ENCODE peak calls at places on chromosome 21, in seven cellular contexts. E is SHP77; I is activated naive CD4-positive, alpha-beta T cell treated with Interleukin-2 at 50 U/mL for 16 hours; A is mucosa of gallbladder; D is stromal cell of bone marrow; P is A172; L is tibial artery. Z is an unnamed sample.

GRCh38 chr21:19523066-19523465 is 1119.5 kb upstream of the TMPRSS15 start:
- DNase-seq in P (no peak), D (no peak), I (no peak), L (no peak), A (no peak), E (no peak), Z (no peak)

GRCh38 chr21:38293113-38293512 is 36.3 kb downstream of the KCNJ15 start:
- DNase-seq in P (no peak), D (no peak), L (no peak), A (peak), I (no peak), E (no peak), Z (no peak)

GRCh38 chr21:34889537-34890257 is 159.4 kb downstream of the RUNX1 start:
- DNase-seq in A (peak), I (peak), P (peak), D (peak), L (peak), E (peak), Z (peak)

GRCh38 chr21:43868461-43868860 is 3.4 kb downstream of the AGPAT3 start:
- DNase-seq in D (no peak), E (no peak), I (no peak), L (no peak), P (no peak), A (peak), Z (no peak)

GRCh38 chr21:25582888-25583287 is 24.4 kb downstream of the MRPL39 start:
- DNase-seq in E (peak), A (no peak), D (no peak), I (no peak), P (no peak), L (no peak), Z (no peak)

GRCh38 chr21:37358392-37358791 is 8.2 kb upstream of the DYRK1A start:
- DNase-seq in L (no peak), I (no peak), D (no peak), A (no peak), E (peak), P (no peak), Z (no peak)

GRCh38 chr21:44892536-44893277 is 19.2 kb upstream of the PTTG1IP start:
- DNase-seq in I (peak), A (no peak), P (peak), L (no peak), D (no peak), E (peak), Z (peak)

GRCh38 chr21:39381009-39381408 is 32.1 kb upstream of the HMGN1 start:
- DNase-seq in A (no peak), D (no peak), L (no peak), I (no peak), E (no peak), P (peak), Z (no peak)

GRCh38 chr21:44391345-44392091 is 38.1 kb downstream of the TRPM2 start:
- DNase-seq in L (peak), A (peak), P (no peak), E (no peak), I (no peak), D (no peak), Z (peak)

GRCh38 chr21:33434770-33435360 is 31.7 kb downstream of the IFNGR2 start:
- DNase-seq in I (peak), D (peak), E (no peak), L (no peak), P (peak), A (no peak), Z (no peak)

GRCh38 chr21:22796147-22796546 is 1797.9 kb downstream of the NCAM2 start:
- DNase-seq in E (no peak), A (no peak), D (no peak), L (no peak), P (no peak), I (no peak), Z (peak)

GRCh38 chr21:45130324-45130774 is 56.0 kb downstream of the ADARB1 start:
- DNase-seq in A (no peak), L (peak), D (peak), E (no peak), P (peak), I (no peak), Z (no peak)

GRCh38 chr21:38297193-38297592 is 40.4 kb downstream of the KCNJ15 start:
- DNase-seq in E (no peak), A (no peak), I (no peak), P (peak), D (peak), L (no peak), Z (no peak)

GRCh38 chr21:42056468-42056867 is 14.6 kb upstream of the UMODL1 start:
- DNase-seq in L (no peak), P (no peak), A (no peak), D (no peak), E (peak), I (no peak), Z (no peak)

GRCh38 chr21:34511787-34512451 is at the start of gene KCNE1:
- DNase-seq in P (no peak), I (no peak), L (peak), D (no peak), A (no peak), E (no peak), Z (no peak)

GRCh38 chr21:45443595-45444181 is 38.7 kb downstream of the COL18A1 start:
- DNase-seq in D (no peak), P (no peak), L (no peak), E (peak), I (no peak), A (no peak), Z (peak)

GRCh38 chr21:21163904-21164303 is 165.7 kb downstream of the NCAM2 start:
- DNase-seq in D (peak), I (peak), E (peak), P (peak), A (peak), L (no peak), Z (peak)

GRCh38 chr21:45243603-45244002 is 44.1 kb downstream of the POFUT2 start:
- DNase-seq in L (no peak), A (no peak), I (no peak), E (no peak), P (no peak), D (no peak), Z (no peak)

GRCh38 chr21:26833011-26833410 is 12.2 kb downstream of the ADAMTS1 start:
- DNase-seq in D (no peak), L (no peak), P (no peak), E (no peak), I (no peak), A (no peak), Z (no peak)

GRCh38 chr21:44905725-44906084 is 15.0 kb downstream of the ITGB2 start:
- DNase-seq in I (no peak), D (no peak), A (no peak), P (no peak), L (no peak), E (no peak), Z (no peak)

GRCh38 chr21:22536511-22536910 is 1538.3 kb downstream of the NCAM2 start:
- DNase-seq in P (peak), D (no peak), I (no peak), L (no peak), A (no peak), E (no peak), Z (no peak)

GRCh38 chr21:26461500-26461899 is 111.6 kb downstream of the CYYR1 start:
- DNase-seq in D (no peak), L (no peak), I (no peak), P (peak), A (no peak), E (no peak), Z (no peak)

GRCh38 chr21:14975136-14975905 is 89.5 kb downstream of the NRIP1 start:
- DNase-seq in L (no peak), P (no peak), I (no peak), E (no peak), A (no peak), D (no peak), Z (no peak)

GRCh38 chr21:45306832-45307571 is 19.3 kb upstream of the POFUT2 start:
- DNase-seq in I (no peak), P (no peak), D (peak), A (peak), E (peak), L (peak), Z (peak)

GRCh38 chr21:36388835-36389234 is 3.6 kb downstream of the CHAF1B start:
- DNase-seq in L (no peak), E (no peak), A (no peak), I (no peak), D (no peak), P (peak), Z (no peak)

GRCh38 chr21:45266518-45267389 is 20.9 kb downstream of the POFUT2 start:
- DNase-seq in D (no peak), L (peak), A (no peak), P (no peak), I (peak), E (no peak), Z (no peak)

GRCh38 chr21:42574234-42575027 is 60.8 kb downstream of the SLC37A1 start:
- DNase-seq in E (no peak), D (no peak), P (no peak), I (no peak), L (peak), A (no peak), Z (peak)

GRCh38 chr21:43318841-43319781 is 107.8 kb downstream of the SIK1 start:
- DNase-seq in P (peak), A (no peak), I (no peak), L (no peak), E (peak), D (peak), Z (no peak)

GRCh38 chr21:46157987-46158451 is 2.6 kb upstream of the FTCD start:
- DNase-seq in A (no peak), L (peak), E (no peak), D (no peak), I (no peak), P (no peak), Z (peak)

GRCh38 chr21:42837421-42838211 is 41.7 kb downstream of the WDR4 start:
- DNase-seq in E (no peak), I (no peak), L (no peak), P (no peak), D (no peak), A (no peak), Z (peak)

GRCh38 chr21:44815852-44816628 is 1.8 kb downstream of the SUMO3 start:
- DNase-seq in D (no peak), L (no peak), A (no peak), P (no peak), I (no peak), E (no peak), Z (no peak)

GRCh38 chr21:43286196-43286595 is 117.4 kb downstream of the CRYAA start:
- DNase-seq in L (no peak), D (no peak), P (no peak), E (no peak), A (no peak), I (no peak), Z (no peak)

GRCh38 chr21:36087362-36088138 is 17.7 kb downstream of the CBR1 start:
- DNase-seq in I (no peak), P (no peak), A (no peak), L (no peak), E (no peak), D (no peak), Z (no peak)

GRCh38 chr21:38268859-38269566 is 12.2 kb downstream of the KCNJ15 start:
- DNase-seq in A (no peak), L (no peak), D (no peak), P (no peak), I (no peak), E (no peak), Z (no peak)